ENCODE peak calls at places on chromosomes 16 and 17, in six cellular contexts. Q is upper lobe of right lung, M is body of pancreas, A is Panc1, W is A549, X is endothelial cell of umbilical vein. L is an unnamed sample. For H3K4me1, the result is how much of the 10 kb centered on the place peaks cover.

GRCh38 chr17:77433385-77434135 is 292.8 kb downstream of the SEC14L1 start:
- DNase-seq in W (no peak), Q (no peak), X (no peak), M (no peak), A (no peak), L (peak)

GRCh38 chr16:88905563-88905962 is 39.1 kb upstream of the PABPN1L start:
- DNase-seq in Q (no peak), X (no peak), M (peak), W (peak), A (no peak), L (no peak)

GRCh38 chr17:10729334-10730193 is at the start of gene TMEM220:
- DNase-seq in X (peak), M (peak), W (peak), A (no peak), Q (peak), L (peak)

GRCh38 chr17:30323262-30323894 is 10.5 kb downstream of the TMIGD1 start:
- DNase-seq in M (peak), Q (no peak), A (no peak), X (no peak), W (no peak), L (no peak)

GRCh38 chr17:39195568-39196160 is 1.8 kb downstream of the CACNB1 start:
- DNase-seq in X (no peak), A (no peak), Q (peak), M (no peak), W (no peak), L (no peak)

GRCh38 chr17:8696951-8697745 is 47.5 kb downstream of the CCDC42 start:
- DNase-seq in Q (no peak), X (peak), M (no peak), A (no peak), W (no peak), L (peak)

GRCh38 chr17:8068736-8069586 is 18.6 kb downstream of the ALOX12B start:
- DNase-seq in X (no peak), Q (peak), W (no peak), A (no peak), M (no peak), L (peak)

GRCh38 chr17:82786427-82786826 is 34.6 kb downstream of the TBCD start:
- DNase-seq in M (no peak), X (no peak), A (no peak), W (no peak), Q (no peak), L (no peak)

GRCh38 chr17:29972277-29972676 is 30.8 kb downstream of the EFCAB5 start:
- DNase-seq in A (no peak), Q (no peak), X (no peak), M (no peak), W (no peak), L (no peak)

GRCh38 chr17:57084361-57084801 is 665 bp upstream of the AKAP1 start:
- DNase-seq in X (no peak), Q (no peak), A (peak), W (no peak), M (no peak), L (no peak)

DNA sequence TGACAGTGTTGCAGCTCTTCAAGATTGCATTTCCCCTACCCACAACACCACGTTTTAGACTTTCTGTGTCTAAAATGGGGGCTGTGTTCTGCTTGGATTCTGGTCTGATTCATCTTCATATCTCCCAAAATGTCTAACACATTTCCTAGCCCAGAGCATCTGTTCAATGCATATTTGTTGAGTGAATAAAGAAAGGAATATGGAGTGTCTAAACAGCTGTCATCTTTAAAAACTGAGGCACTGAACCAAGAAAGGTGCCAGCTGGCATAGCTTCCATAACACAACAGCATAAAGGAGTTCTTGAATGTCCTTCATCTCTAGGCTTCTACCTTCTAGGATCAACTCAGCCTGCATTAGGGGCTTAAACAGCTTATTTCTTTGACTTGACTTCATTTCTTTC is 67.4 kb downstream of the CDH11 start:
- DNase-seq in X (no peak), M (no peak), W (no peak), A (no peak), Q (no peak), L (no peak)
- H3K27ac ChIP-seq in X (no peak), M (no peak), W (no peak), A (no peak), Q (no peak), L (no peak)

GRCh38 chr17:5283531-5284315 is 1.6 kb downstream of the RABEP1 start:
- DNase-seq in W (no peak), Q (no peak), X (peak), A (no peak), M (no peak), L (no peak)
- H3K4me1 ChIP-seq in W (under half), Q (under half), X (under half), A (under half), M (under half), L (under half)

GRCh38 chr17:67372751-67373150 is 4.3 kb upstream of the PITPNC1 start:
- DNase-seq in Q (no peak), W (no peak), A (no peak), X (no peak), M (no peak), L (no peak)

GRCh38 chr17:67376509-67376891 is 581 bp upstream of the PITPNC1 start:
- DNase-seq in X (no peak), A (no peak), W (no peak), Q (no peak), M (peak), L (no peak)

GRCh38 chr17:67375054-67375427 is 2.0 kb upstream of the PITPNC1 start:
- DNase-seq in X (no peak), W (no peak), Q (no peak), A (no peak), M (no peak), L (no peak)

GRCh38 chr17:67375761-67376160 is 1.3 kb upstream of the PITPNC1 start:
- DNase-seq in A (no peak), Q (no peak), X (no peak), M (no peak), W (no peak), L (no peak)

DNA sequence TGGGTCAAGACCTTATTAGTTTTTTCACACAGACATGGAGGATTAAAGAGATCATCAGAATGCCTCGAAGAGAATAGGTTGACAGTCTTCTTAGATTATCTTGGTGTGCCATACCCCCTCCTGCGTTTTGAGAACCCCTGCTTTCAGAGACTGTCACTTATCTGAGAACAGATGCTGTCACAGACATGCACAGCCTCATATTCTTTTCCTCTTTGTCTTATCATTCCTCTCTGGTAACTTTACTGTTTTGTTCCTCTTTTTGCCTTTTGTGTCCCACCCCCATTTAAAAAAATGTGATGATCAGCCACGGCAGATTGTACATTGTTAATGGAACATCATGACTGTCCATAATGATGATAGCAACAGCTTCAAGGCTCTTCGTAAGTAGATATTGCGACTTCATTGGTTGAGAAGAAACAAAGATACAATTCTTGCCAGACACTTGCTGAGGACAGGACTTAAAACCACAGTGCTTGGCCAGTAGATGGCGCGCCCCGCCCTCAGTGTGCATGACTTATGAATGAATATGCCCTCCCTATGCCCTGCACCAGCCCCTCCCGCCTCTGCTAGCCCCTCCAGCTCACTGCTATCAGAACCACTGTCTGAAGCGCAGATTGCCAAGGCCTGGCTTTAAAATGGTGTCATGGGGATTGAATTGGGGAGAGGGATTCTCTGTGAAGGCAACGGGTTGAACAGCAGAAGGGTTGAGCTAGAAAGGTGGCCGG is 2.6 kb upstream of the PITPNC1 start:
- DNase-seq in X (peak), M (peak), W (peak), A (no peak), Q (peak), L (peak)
- H3K27ac ChIP-seq in X (no peak), M (no peak), W (no peak), A (peak), Q (no peak), L (no peak)

GRCh38 chr16:628321-629061 is 2.3 kb upstream of the WFIKKN1 start:
- DNase-seq in Q (no peak), W (no peak), A (no peak), X (no peak), M (no peak), L (peak)

GRCh38 chr16:626787-627457 is 3.9 kb upstream of the WFIKKN1 start:
- DNase-seq in Q (no peak), X (peak), A (peak), M (no peak), W (peak), L (no peak)

GRCh38 chr16:626174-626765 is 4.5 kb upstream of the WFIKKN1 start:
- DNase-seq in X (no peak), M (no peak), W (no peak), Q (no peak), A (no peak), L (no peak)

GRCh38 chr16:629289-630023 is 1.3 kb upstream of the WFIKKN1 start:
- DNase-seq in A (no peak), X (no peak), W (no peak), M (no peak), Q (peak), L (peak)

GRCh38 chr16:627458-628239 is 3.1 kb upstream of the WFIKKN1 start:
- DNase-seq in M (peak), Q (peak), A (no peak), X (no peak), W (peak), L (peak)
- H3K4me1 ChIP-seq in M (under half), Q (under half), A (half or more), X (under half), W (under half), L (under half)

DNA sequence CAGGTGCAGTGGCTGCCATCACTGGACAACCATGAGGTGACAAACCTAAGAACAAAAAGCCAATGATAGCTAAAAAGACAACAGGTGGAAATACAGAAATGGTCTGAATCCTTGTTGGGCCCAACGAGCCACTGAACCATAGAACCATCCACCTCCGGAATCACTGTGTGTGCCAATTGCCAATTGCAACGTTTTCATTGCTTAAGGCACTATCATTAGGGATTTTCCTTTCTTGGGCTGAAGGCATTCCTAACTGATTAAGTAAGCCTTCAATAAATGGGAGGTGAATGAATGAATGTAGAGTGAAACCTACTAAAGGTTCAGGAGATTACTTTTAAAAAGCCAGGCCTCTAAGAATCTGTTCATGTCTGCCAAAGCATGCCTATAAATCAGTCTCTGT is 3.6 kb downstream of the USP31 start:
- DNase-seq in M (no peak), W (peak), Q (no peak), X (peak), A (no peak), L (no peak)
- H3K27ac ChIP-seq in M (peak), W (peak), Q (no peak), X (no peak), A (peak), L (no peak)

DNA sequence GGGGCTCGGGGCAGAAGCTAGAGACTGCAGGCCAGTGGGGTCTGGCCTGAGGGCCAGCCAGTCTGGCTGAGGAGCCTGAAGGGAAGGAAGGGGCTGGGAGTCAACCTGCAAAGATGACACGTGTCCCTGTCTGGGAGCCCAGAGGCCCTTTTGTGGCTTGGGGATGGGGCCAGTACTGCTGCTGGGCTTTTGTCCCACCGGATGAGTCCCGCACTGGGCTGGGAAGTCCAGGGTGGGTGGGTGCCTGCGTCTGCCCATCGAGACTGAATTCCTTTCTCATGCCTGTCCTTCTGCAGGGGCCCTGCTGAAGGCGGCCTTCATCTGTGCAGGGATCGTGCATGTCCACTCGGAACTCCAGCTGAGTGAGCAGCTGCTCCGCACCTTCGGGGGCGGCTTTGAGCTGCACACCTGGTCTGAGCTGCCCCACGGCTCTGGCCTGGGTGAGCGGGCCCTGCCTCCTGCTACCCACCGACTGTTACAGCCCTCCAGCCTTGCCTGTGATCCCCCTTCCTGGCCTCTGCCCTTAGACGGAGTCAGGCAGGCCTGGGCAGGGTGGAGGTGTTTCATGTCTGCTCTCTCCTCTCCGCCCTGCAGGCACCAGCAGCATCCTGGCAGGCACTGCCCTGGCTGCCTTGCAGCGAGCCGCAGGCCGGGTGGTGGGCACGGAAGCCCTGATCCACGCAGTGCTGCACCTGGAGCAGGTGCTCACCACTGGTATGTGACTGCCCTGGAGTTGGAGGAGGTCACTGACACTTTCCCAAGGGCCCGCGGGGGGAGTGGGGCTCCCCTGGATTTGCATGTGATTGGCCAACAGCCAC is 20.9 kb downstream of the FCSK start:
- DNase-seq in W (no peak), Q (no peak), M (no peak), A (no peak), X (no peak), L (no peak)
- H3K4me1 ChIP-seq in W (under half), Q (under half), M (under half), A (under half), X (under half), L (under half)

GRCh38 chr17:41545829-41546410 is 17.8 kb upstream of the KRT19 start:
- DNase-seq in X (no peak), Q (no peak), M (no peak), W (no peak), A (no peak), L (no peak)
- H3K27ac ChIP-seq in X (no peak), Q (no peak), M (no peak), W (no peak), A (peak), L (no peak)

L was measured in kidney.